ENCODE peak calls at places on chromosome 9, in five cellular contexts. U is caudate nucleus; E is GM12864; C is activated naive CD8-positive, alpha-beta T cell treated with anti-CD3 and anti-CD28 coated beads, Interleukin-2, amount 50 U/mL, for 24 hours; A is AG04450. L is an unnamed sample.

GRCh38 chr9:106861585-106862114 is 1.3 kb upstream of the ZNF462 start:
- DNase-seq in U (no peak), E (no peak), C (no peak), A (no peak), L (peak)

GRCh38 chr9:110426052-110426709 is 88.5 kb upstream of the TXNDC8 start:
- DNase-seq in U (no peak), E (no peak), C (no peak), A (no peak), L (peak)

GRCh38 chr9:114433086-114433485 is 45.3 kb upstream of the AKNA start:
- DNase-seq in U (no peak), E (no peak), C (no peak), A (no peak), L (no peak)

GRCh38 chr9:128192601-128193371 is 1.4 kb upstream of the CIZ1 start:
- DNase-seq in U (peak), E (peak), C (no peak), A (no peak), L (peak)

GRCh38 chr9:5425006-5425628 is 12.6 kb downstream of the PLGRKT start:
- DNase-seq in U (no peak), E (peak), C (no peak), A (no peak), L (peak)

GRCh38 chr9:88953401-88954029 is 37.8 kb upstream of the S1PR3 start:
- DNase-seq in U (no peak), E (no peak), C (no peak), A (no peak), L (peak)

GRCh38 chr9:134179595-134179917 is 15.2 kb upstream of the RNU6ATAC start:
- DNase-seq in U (no peak), E (no peak), C (no peak), A (no peak), L (no peak)

GRCh38 chr9:20538956-20539355 is 83.3 kb downstream of the MLLT3 start:
- DNase-seq in U (no peak), E (no peak), C (no peak), A (no peak), L (no peak)

GRCh38 chr9:120894404-120895226 is 17.6 kb upstream of the PHF19 start:
- DNase-seq in U (peak), E (no peak), C (no peak), A (no peak), L (peak)

GRCh38 chr9:99867536-99867935 is 38.9 kb upstream of the STX17 start:
- DNase-seq in U (no peak), E (no peak), C (no peak), A (no peak), L (no peak)

GRCh38 chr9:134399435-134400056 is 73.3 kb downstream of the RXRA start:
- DNase-seq in U (no peak), E (no peak), C (peak), A (no peak), L (peak)

GRCh38 chr9:100775912-100776311 is 198.0 kb downstream of the CAVIN4 start:
- DNase-seq in U (no peak), E (no peak), C (no peak), A (no peak), L (no peak)

GRCh38 chr9:116141864-116142561 is 11.6 kb upstream of the PAPPA start:
- DNase-seq in U (no peak), E (no peak), C (no peak), A (no peak), L (no peak)

GRCh38 chr9:121268598-121269029 is 652 bp downstream of the GSN start:
- DNase-seq in U (no peak), E (no peak), C (no peak), A (no peak), L (no peak)

GRCh38 chr9:93258818-93259489 is 75.0 kb downstream of the WNK2 start:
- DNase-seq in U (no peak), E (no peak), C (no peak), A (no peak), L (no peak)

GRCh38 chr9:88747768-88748167 is 212.8 kb downstream of the NXNL2 start:
- DNase-seq in U (no peak), E (no peak), C (no peak), A (no peak), L (peak)